ENCODE peak calls at places on chromosomes 12 and 14, in ten cellular contexts. One of them, this sample, is unnamed.
A peak's percentile ranks its signal among the peaks of the same experiment; 100 is the strongest.

GRCh38 chr12:13028825-13029570 is 15.2 kb upstream of the FAM234B start:
- DNase-seq in HT-29: no peak
- DNase-seq in astrocyte of the hippocampus: no peak
- DNase-seq in heart right ventricle: no peak
- DNase-seq in AML-193: no peak
- DNase-seq in cardiac septum: no peak
- DNase-seq in WTC11: no peak
- DNase-seq in caudate nucleus: no peak
- DNase-seq in Right ventricle myocardium superior: no peak
- DNase-seq in AG10803: no peak
- DNase-seq in this sample: no peak

GRCh38 chr12:52903285-52903854 is 1.5 kb downstream of the KRT8 start:
- DNase-seq in Right ventricle myocardium superior: peak; percentile 83
- DNase-seq in caudate nucleus: peak; percentile 22
- DNase-seq in cardiac septum: peak; percentile 78
- DNase-seq in astrocyte of the hippocampus: peak; percentile 90
- DNase-seq in HT-29: peak; percentile 76
- DNase-seq in WTC11: peak; percentile 90
- DNase-seq in AML-193: peak; percentile 61
- DNase-seq in heart right ventricle: peak; percentile 74
- DNase-seq in AG10803: peak; percentile 73
- DNase-seq in this sample: peak; percentile 62

GRCh38 chr14:90576581-90576980 is 179.8 kb downstream of the CALM1 start:
- DNase-seq in astrocyte of the hippocampus: no peak
- DNase-seq in caudate nucleus: no peak
- DNase-seq in AG10803: peak; percentile 74
- DNase-seq in heart right ventricle: no peak
- DNase-seq in Right ventricle myocardium superior: no peak
- DNase-seq in AML-193: no peak
- DNase-seq in WTC11: no peak
- DNase-seq in HT-29: no peak
- DNase-seq in cardiac septum: no peak
- DNase-seq in this sample: no peak

GRCh38 chr12:3751151-3752095 is 1.5 kb downstream of the CRACR2A start:
- DNase-seq in Right ventricle myocardium superior: no peak
- DNase-seq in AG10803: no peak
- DNase-seq in caudate nucleus: no peak
- DNase-seq in WTC11: no peak
- DNase-seq in astrocyte of the hippocampus: no peak
- DNase-seq in cardiac septum: no peak
- DNase-seq in heart right ventricle: no peak
- DNase-seq in HT-29: no peak
- DNase-seq in AML-193: no peak
- DNase-seq in this sample: peak; percentile 54

GRCh38 chr12:127582074-127582473 is 684.9 kb upstream of the TMEM132C start:
- DNase-seq in AG10803: peak; percentile 16
- DNase-seq in caudate nucleus: no peak
- DNase-seq in WTC11: no peak
- DNase-seq in astrocyte of the hippocampus: peak; percentile 9
- DNase-seq in HT-29: no peak
- DNase-seq in heart right ventricle: no peak
- DNase-seq in cardiac septum: no peak
- DNase-seq in AML-193: no peak
- DNase-seq in Right ventricle myocardium superior: no peak
- DNase-seq in this sample: no peak

GRCh38 chr14:57060276-57060956 is 208.3 kb downstream of the EXOC5 start:
- DNase-seq in caudate nucleus: peak; percentile 48
- DNase-seq in WTC11: no peak
- DNase-seq in astrocyte of the hippocampus: peak; percentile 57
- DNase-seq in Right ventricle myocardium superior: no peak
- DNase-seq in AG10803: no peak
- DNase-seq in heart right ventricle: no peak
- DNase-seq in AML-193: no peak
- DNase-seq in cardiac septum: no peak
- DNase-seq in HT-29: no peak
- DNase-seq in this sample: no peak

GRCh38 chr14:54606178-54606577 is 39.2 kb downstream of the SAMD4A start:
- DNase-seq in caudate nucleus: no peak
- DNase-seq in Right ventricle myocardium superior: peak; percentile 84
- DNase-seq in cardiac septum: peak; percentile 91
- DNase-seq in heart right ventricle: peak; percentile 76
- DNase-seq in AG10803: peak; percentile 90
- DNase-seq in WTC11: peak; percentile 28
- DNase-seq in HT-29: no peak
- DNase-seq in AML-193: no peak
- DNase-seq in astrocyte of the hippocampus: peak; percentile 68
- DNase-seq in this sample: no peak

GRCh38 chr12:128995619-128996018 is 142.3 kb downstream of the GLT1D1 start:
- DNase-seq in HT-29: no peak
- DNase-seq in heart right ventricle: no peak
- DNase-seq in cardiac septum: no peak
- DNase-seq in caudate nucleus: no peak
- DNase-seq in AG10803: no peak
- DNase-seq in AML-193: no peak
- DNase-seq in Right ventricle myocardium superior: no peak
- DNase-seq in astrocyte of the hippocampus: no peak
- DNase-seq in WTC11: no peak
- DNase-seq in this sample: no peak

GRCh38 chr12:59444932-59445331 is 150.9 kb upstream of the SLC16A7 start:
- DNase-seq in astrocyte of the hippocampus: no peak
- DNase-seq in WTC11: peak; percentile 15
- DNase-seq in Right ventricle myocardium superior: no peak
- DNase-seq in AML-193: peak; percentile 12
- DNase-seq in heart right ventricle: no peak
- DNase-seq in AG10803: peak; percentile 25
- DNase-seq in caudate nucleus: no peak
- DNase-seq in cardiac septum: no peak
- DNase-seq in HT-29: peak; percentile 20
- DNase-seq in this sample: no peak

GRCh38 chr12:18470251-18470650 is 208.9 kb downstream of the PIK3C2G start:
- DNase-seq in caudate nucleus: no peak
- DNase-seq in AG10803: no peak
- DNase-seq in HT-29: no peak
- DNase-seq in AML-193: no peak
- DNase-seq in Right ventricle myocardium superior: no peak
- DNase-seq in WTC11: no peak
- DNase-seq in astrocyte of the hippocampus: peak; percentile 14
- DNase-seq in cardiac septum: no peak
- DNase-seq in heart right ventricle: no peak
- DNase-seq in this sample: no peak

This sample was measured in stimulated activated effector memory CD8-positive, alpha-beta T cell treated with anti-CD3 and anti-CD28 coated beads, Interleukin-12 subunit alpha, Interleukin-12 subunit beta, amount 100 ng/mL, for 72 hours.